ENCODE peak calls at places on chromosomes 6 and 20, in nine cellular contexts. H is heart left ventricle, T is tibial nerve, S is ovary, X is right lobe of liver, F is endothelial cell of umbilical vein, E is stomach, K is fibroblast of lung, Q is tibial artery. B is an unnamed sample.

GRCh38 chr20:25579081-25579770 is 6.1 kb downstream of the NINL start:
- DNase-seq in H (no peak), T (no peak), S (peak; percentile 30), X (no peak), F (no peak), E (no peak), K (no peak), Q (no peak), B (no peak)

GRCh38 chr6:49336514-49337131 is 126.4 kb downstream of the MMUT start:
- DNase-seq in H (no peak), T (no peak), S (no peak), X (no peak), F (peak; percentile 92), E (peak; percentile 27), K (peak; percentile 33), Q (no peak), B (peak; percentile 63)

GRCh38 chr6:39425346-39426056 is 103.0 kb upstream of the KCNK16 start:
- DNase-seq in H (no peak), T (no peak), S (no peak), X (no peak), F (no peak), E (no peak), K (no peak), Q (no peak), B (no peak)

GRCh38 chr20:37699202-37699601 is 5.4 kb downstream of the CTNNBL1 start:
- DNase-seq in H (peak; percentile 55), T (no peak), S (no peak), X (no peak), F (peak; percentile 82), E (peak; percentile 61), K (peak; percentile 34), Q (no peak), B (no peak)

GRCh38 chr20:35616465-35617396 is 1.1 kb downstream of the SPAG4 start:
- DNase-seq in H (peak; percentile 98), T (peak; percentile 74), S (peak; percentile 92), X (peak; percentile 93), F (peak; percentile 100), E (peak; percentile 91), K (peak; percentile 100), Q (peak; percentile 94), B (peak; percentile 92)

GRCh38 chr6:4394786-4395185 is 259.4 kb upstream of the ECI2 start:
- DNase-seq in H (no peak), T (no peak), S (no peak), X (no peak), F (no peak), E (no peak), K (no peak), Q (no peak), B (no peak)

GRCh38 chr6:77092971-77093370 is 370.3 kb downstream of the HTR1B start:
- DNase-seq in H (no peak), T (no peak), S (no peak), X (no peak), F (peak; percentile 19), E (no peak), K (peak; percentile 16), Q (no peak), B (no peak)

GRCh38 chr6:49513153-49513989 is 13.6 kb downstream of the GLYATL3 start:
- DNase-seq in H (no peak), T (no peak), S (no peak), X (no peak), F (no peak), E (no peak), K (no peak), Q (no peak), B (no peak)

GRCh38 chr20:9087531-9088217 is 18.8 kb downstream of the PLCB4 start:
- DNase-seq in H (no peak), T (no peak), S (no peak), X (no peak), F (no peak), E (no peak), K (no peak), Q (no peak), B (no peak)

GRCh38 chr20:50245561-50246366 is 55.1 kb downstream of the CEBPB start:
- DNase-seq in H (peak; percentile 9), T (no peak), S (no peak), X (no peak), F (no peak), E (no peak), K (peak; percentile 63), Q (no peak), B (no peak)

GRCh38 chr6:170174124-170174770 is 116.6 kb downstream of the DLL1 start:
- DNase-seq in H (no peak), T (peak; percentile 28), S (peak; percentile 54), X (peak; percentile 48), F (no peak), E (no peak), K (no peak), Q (peak; percentile 65), B (no peak)

GRCh38 chr20:50517817-50518154 is 7.6 kb downstream of the PTPN1 start:
- DNase-seq in H (no peak), T (no peak), S (no peak), X (no peak), F (no peak), E (no peak), K (no peak), Q (no peak), B (no peak)

GRCh38 chr6:166561766-166562165 is 24.7 kb downstream of the RAMACL start:
- DNase-seq in H (no peak), T (no peak), S (peak; percentile 23), X (no peak), F (no peak), E (no peak), K (peak; percentile 56), Q (no peak), B (no peak)

GRCh38 chr6:106637051-106637717 is 7.8 kb downstream of the QRSL1 start:
- DNase-seq in H (no peak), T (no peak), S (no peak), X (no peak), F (peak; percentile 16), E (no peak), K (no peak), Q (no peak), B (no peak)

GRCh38 chr6:27547157-27548075 is 74.5 kb upstream of the ZNF184 start:
- DNase-seq in H (no peak), T (no peak), S (no peak), X (no peak), F (peak; percentile 55), E (no peak), K (peak; percentile 75), Q (no peak), B (no peak)

GRCh38 chr6:131134220-131134831 is 941 bp upstream of the AKAP7 start:
- DNase-seq in H (no peak), T (no peak), S (no peak), X (no peak), F (no peak), E (no peak), K (no peak), Q (no peak), B (no peak)
- H3K4me3 ChIP-seq in H (peak overlapping the region; percentile 82), T (no peak overlapping the region), S (peak overlapping the region; percentile 77), X (no peak overlapping the region), F (no peak overlapping the region), E (peak overlapping the region; percentile 82), K (no peak overlapping the region), Q (peak overlapping the region; percentile 86), B (no peak overlapping the region)

GRCh38 chr6:2633763-2634150 is 117.0 kb downstream of the MYLK4 start:
- DNase-seq in H (no peak), T (no peak), S (no peak), X (no peak), F (no peak), E (no peak), K (no peak), Q (no peak), B (no peak)

GRCh38 chr6:2630362-2630761 is 120.4 kb downstream of the MYLK4 start:
- DNase-seq in H (no peak), T (peak; percentile 32), S (peak; percentile 47), X (no peak), F (peak; percentile 89), E (no peak), K (peak; percentile 98), Q (peak; percentile 92), B (peak; percentile 26)

GRCh38 chr6:2632943-2633584 is 117.7 kb downstream of the MYLK4 start:
- DNase-seq in H (no peak), T (no peak), S (no peak), X (no peak), F (no peak), E (no peak), K (no peak), Q (no peak), B (no peak)

GRCh38 chr6:2632368-2632767 is 118.4 kb downstream of the MYLK4 start:
- DNase-seq in H (peak; percentile 68), T (no peak), S (no peak), X (no peak), F (no peak), E (no peak), K (no peak), Q (peak; percentile 87), B (no peak)

GRCh38 chr6:2630891-2631458 is 119.7 kb downstream of the MYLK4 start:
- DNase-seq in H (no peak), T (no peak), S (no peak), X (no peak), F (peak; percentile 32), E (no peak), K (peak; percentile 89), Q (no peak), B (no peak)
- H3K27ac ChIP-seq in H (no peak overlapping the region), T (peak overlapping the region; percentile 68), S (no peak overlapping the region), X (no peak overlapping the region), F (peak overlapping the region; percentile 44), E (no peak overlapping the region), K (peak overlapping the region; percentile 62), Q (peak overlapping the region; percentile 93), B (no peak overlapping the region)

GRCh38 chr6:149316740-149317655 is 514 bp upstream of the TAB2 start:
- DNase-seq in H (peak; percentile 95), T (peak; percentile 82), S (peak; percentile 90), X (peak; percentile 89), F (peak; percentile 90), E (peak; percentile 90), K (peak; percentile 91), Q (peak; percentile 94), B (peak; percentile 95)
- TF ChIP-seq CTCF in H (no peak), T (peak; percentile 15), S (no peak), X (no peak), F (no peak), E (no peak), K (no peak), Q (peak; percentile 30), B (no peak)

DNA sequence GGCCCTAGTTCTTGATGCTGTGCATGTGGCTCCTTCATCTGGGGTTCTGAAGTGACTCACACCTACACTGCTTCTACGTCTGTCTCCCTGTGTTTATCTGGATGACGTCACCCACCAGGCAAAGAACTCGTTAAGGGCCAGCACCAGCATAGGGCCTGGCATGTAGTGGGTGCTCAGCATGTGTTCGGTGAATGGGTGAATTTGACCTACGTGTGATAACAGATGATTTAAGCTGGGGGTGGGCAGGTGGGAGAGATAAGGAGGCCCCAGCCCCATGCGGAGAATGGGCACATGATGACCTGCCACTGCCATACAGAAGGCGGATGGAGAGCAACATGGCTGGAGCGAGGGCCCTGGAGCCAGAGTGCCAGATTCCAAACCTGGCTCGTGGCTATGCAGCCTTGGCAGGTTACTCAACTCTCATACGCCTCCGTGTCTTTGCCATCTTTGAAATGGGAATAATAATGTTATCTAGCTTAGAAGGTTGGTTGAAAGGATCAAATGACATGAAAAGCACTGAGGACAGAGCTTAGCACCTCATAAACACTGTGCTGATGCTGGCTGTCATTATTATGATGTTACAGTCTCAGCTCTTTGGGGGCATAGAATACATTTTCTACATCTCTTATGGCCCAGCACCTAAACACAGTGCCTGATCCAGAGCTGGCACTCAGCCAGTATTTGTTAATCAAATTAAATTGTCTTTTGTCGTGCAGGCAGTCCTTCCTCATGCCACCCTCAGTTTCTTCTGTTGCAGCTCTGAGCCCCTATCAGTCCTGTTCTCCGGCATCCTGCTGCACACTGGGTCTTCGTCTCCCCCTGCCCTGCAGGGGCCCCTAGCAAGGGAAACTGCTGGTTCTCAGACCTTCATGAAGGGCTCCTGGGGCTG is 39.6 kb downstream of the VEGFA start:
- DNase-seq in H (no peak), T (no peak), S (no peak), X (no peak), F (peak; percentile 2), E (peak; percentile 60), K (peak; percentile 67), Q (no peak), B (no peak)
- H3K4me3 ChIP-seq in H (no peak overlapping the region), T (no peak overlapping the region), S (no peak overlapping the region), X (no peak overlapping the region), F (no peak overlapping the region), E (no peak overlapping the region), K (no peak overlapping the region), Q (no peak overlapping the region), B (no peak overlapping the region)